ENCODE peak calls at places on chromosomes 3 and 15, in ten cellular contexts. W is AG09319; C is GM12865; Z is central memory CD4-positive, alpha-beta T cell; Y is Kasumi-1; R is Calu3; N is HS-5; U is BJ; M is neural crest cell; O is A549. A is an unnamed sample.

GRCh38 chr3:13040381-13041074 is 32.7 kb downstream of the IQSEC1 start:
- DNase-seq in O (no peak), U (no peak), W (no peak), C (peak), Z (no peak), R (no peak), N (no peak), M (no peak), Y (no peak), A (no peak)

GRCh38 chr3:74000715-74001114 is 376.0 kb upstream of the PDZRN3 start:
- DNase-seq in W (peak), Y (no peak), U (no peak), C (no peak), M (no peak), O (no peak), Z (no peak), R (no peak), N (peak), A (no peak)

GRCh38 chr3:123083446-123084124 is 16.8 kb downstream of the PDIA5 start:
- DNase-seq in M (no peak), C (no peak), Y (no peak), R (no peak), W (no peak), O (no peak), U (no peak), Z (no peak), N (no peak), A (no peak)

GRCh38 chr3:112437146-112438022 is 61.9 kb downstream of the BTLA start:
- DNase-seq in C (peak), W (peak), R (no peak), O (no peak), M (no peak), Z (peak), U (no peak), Y (peak), N (no peak), A (peak)

GRCh38 chr3:76324101-76324500 is 538.8 kb upstream of the ZNF717 start:
- DNase-seq in C (no peak), W (no peak), R (no peak), Z (no peak), O (no peak), U (no peak), N (no peak), M (no peak), Y (no peak), A (no peak)

GRCh38 chr3:129116482-129116946 is 5.1 kb downstream of the RAB43 start:
- DNase-seq in W (no peak), U (no peak), C (no peak), M (no peak), Y (peak), O (no peak), R (no peak), N (no peak), Z (peak), A (no peak)

GRCh38 chr15:76391309-76391708 is 54.7 kb downstream of the ISL2 start:
- DNase-seq in Y (no peak), R (no peak), U (no peak), C (no peak), O (no peak), Z (no peak), M (no peak), W (no peak), N (no peak), A (no peak)

GRCh38 chr3:194285024-194285858 is 65.9 kb downstream of the CPN2 start:
- DNase-seq in Y (no peak), Z (no peak), M (no peak), U (no peak), R (no peak), N (no peak), O (no peak), W (no peak), C (no peak), A (no peak)

GRCh38 chr15:69852482-69853275 is 245.0 kb downstream of the TLE3 start:
- DNase-seq in O (no peak), R (no peak), M (no peak), C (no peak), Y (no peak), N (peak), U (peak), Z (no peak), W (no peak), A (no peak)

GRCh38 chr3:23264413-23264812 is 61.3 kb downstream of the UBE2E2 start:
- DNase-seq in U (peak), Z (no peak), O (no peak), W (no peak), C (no peak), M (no peak), N (peak), R (no peak), Y (no peak), A (no peak)

GRCh38 chr15:34126522-34126921 is 24.6 kb downstream of the PGBD4 start:
- DNase-seq in W (no peak), M (no peak), Z (no peak), R (no peak), C (no peak), U (no peak), Y (no peak), O (no peak), N (no peak), A (no peak)

GRCh38 chr3:159001711-159002110 is 199.9 kb downstream of the MFSD1 start:
- DNase-seq in Y (no peak), Z (no peak), M (no peak), W (no peak), C (no peak), O (no peak), N (no peak), R (no peak), U (no peak), A (no peak)

GRCh38 chr3:189967254-189967865 is 153.3 kb downstream of the P3H2 start:
- DNase-seq in O (peak), U (no peak), R (peak), M (peak), N (no peak), C (peak), Z (peak), Y (peak), W (no peak), A (peak)

GRCh38 chr3:129282727-129283327 is 4.2 kb downstream of the HMCES start:
- DNase-seq in O (no peak), N (peak), Y (no peak), U (no peak), M (no peak), R (no peak), Z (peak), W (no peak), C (peak), A (no peak)

GRCh38 chr15:45732544-45733130 is 97.8 kb downstream of the SQOR start:
- DNase-seq in U (no peak), R (no peak), C (no peak), W (no peak), Z (no peak), Y (no peak), O (no peak), N (no peak), M (no peak), A (no peak)

GRCh38 chr3:178084938-178085816 is 451.1 kb upstream of the KCNMB2 start:
- DNase-seq in N (no peak), M (peak), U (no peak), W (peak), R (no peak), Y (no peak), O (no peak), Z (peak), C (peak), A (peak)